ENCODE peak calls at places on chromosomes 6 and 20, in five cellular contexts. D, P, T, G and C are unnamed samples.

GRCh38 chr20:5000263-5001173 is 792 bp downstream of the SLC23A2 start:
- DNase-seq in G (peak), D (no peak), T (peak), P (no peak), C (no peak)

GRCh38 chr6:163420315-163420667 is 5.8 kb downstream of the QKI start:
- DNase-seq in T (no peak), D (no peak), G (no peak), P (no peak), C (no peak)

GRCh38 chr20:49319204-49319809 is 41.5 kb upstream of the ZNFX1 start:
- DNase-seq in P (no peak), D (no peak), G (no peak), T (no peak), C (no peak)

GRCh38 chr20:49765846-49766541 is 46.6 kb upstream of the SLC9A8 start:
- DNase-seq in D (no peak), P (no peak), G (no peak), T (no peak), C (no peak)

GRCh38 chr6:142242269-142242668 is 59.5 kb upstream of the ADGRG6 start:
- DNase-seq in G (no peak), D (no peak), P (no peak), T (no peak), C (no peak)

GRCh38 chr6:30781362-30781696 is 37.0 kb upstream of the IER3 start:
- DNase-seq in T (no peak), G (no peak), P (no peak), D (no peak), C (no peak)

GRCh38 chr20:40532103-40532502 is 156.9 kb downstream of the MAFB start:
- DNase-seq in T (no peak), P (peak), D (no peak), G (no peak), C (no peak)

GRCh38 chr6:14726816-14727493 is 518.9 kb upstream of the JARID2 start:
- DNase-seq in P (peak), D (peak), T (no peak), G (no peak), C (no peak)

GRCh38 chr6:53347250-53347920 is 1.4 kb downstream of the ELOVL5 start:
- DNase-seq in P (peak), G (no peak), D (peak), T (no peak), C (no peak)

GRCh38 chr6:89258912-89259311 is 41.8 kb upstream of the GABRR1 start:
- DNase-seq in D (no peak), P (no peak), T (no peak), G (no peak), C (no peak)

GRCh38 chr6:33209856-33210255 is 1.6 kb downstream of the RING1 start:
- DNase-seq in D (no peak), G (no peak), P (no peak), T (no peak), C (no peak)

GRCh38 chr20:21609221-21609620 is 95.4 kb upstream of the NKX2-2 start:
- DNase-seq in T (no peak), G (no peak), P (no peak), D (no peak), C (no peak)

GRCh38 chr20:35491823-35492222 is 36.4 kb downstream of the CEP250 start:
- DNase-seq in P (no peak), D (no peak), G (no peak), T (no peak), C (no peak)

GRCh38 chr20:10309326-10309725 is 90.7 kb downstream of the SNAP25 start:
- DNase-seq in G (no peak), D (peak), T (no peak), P (peak), C (no peak)

GRCh38 chr6:3965071-3965718 is 113.7 kb downstream of the FAM217A start:
- DNase-seq in T (no peak), D (no peak), P (no peak), G (no peak), C (no peak)

GRCh38 chr20:10648651-10649050 is 25.1 kb downstream of the JAG1 start:
- DNase-seq in D (no peak), T (no peak), G (no peak), P (peak), C (no peak)

GRCh38 chr6:153790881-153791473 is 248.1 kb upstream of the OPRM1 start:
- DNase-seq in T (no peak), G (no peak), D (peak), P (peak), C (no peak)

GRCh38 chr6:30759575-30760239 is 15.4 kb upstream of the IER3 start:
- DNase-seq in D (peak), T (no peak), P (peak), G (no peak), C (no peak)

GRCh38 chr6:36277946-36278465 is 8.1 kb downstream of the PNPLA1 start:
- DNase-seq in T (no peak), D (no peak), G (no peak), P (no peak), C (no peak)

GRCh38 chr6:19988555-19988954 is 151.4 kb downstream of the ID4 start:
- DNase-seq in D (no peak), G (no peak), P (peak), T (no peak), C (no peak)

GRCh38 chr20:60136640-60137411 is 178.6 kb downstream of the CDH26 start:
- DNase-seq in G (no peak), D (no peak), T (no peak), P (no peak), C (no peak)

GRCh38 chr20:59724457-59725366 is 120.4 kb downstream of the PHACTR3 start:
- DNase-seq in P (no peak), G (no peak), D (no peak), T (peak), C (no peak)

GRCh38 chr6:157478926-157479325 is 97.9 kb downstream of the ZDHHC14 start:
- DNase-seq in P (no peak), G (no peak), T (no peak), D (no peak), C (no peak)

GRCh38 chr6:15793826-15794225 is 131.0 kb upstream of the DTNBP1 start:
- DNase-seq in D (no peak), T (no peak), P (no peak), G (no peak), C (no peak)

GRCh38 chr6:5167501-5167900 is 82.4 kb downstream of the PPP1R3G start:
- DNase-seq in T (no peak), G (no peak), D (peak), P (peak), C (no peak)